ENCODE peak calls at places on chromosomes 12 and 14, in nine cellular contexts. A is AG20443; N is endothelial cell; Z is mucosa of gallbladder; P is PC-3; Q is AG04450; W is NCI-H524; H is activated naive CD8-positive, alpha-beta T cell treated with anti-CD3 and anti-CD28 coated beads, Interleukin-2, amount 50 U/mL, for 24 hours; T is BE2C. L is an unnamed sample.

GRCh38 chr12:131087302-131087818 is 133.7 kb downstream of the ADGRD1 start:
- DNase-seq in A (no peak), N (no peak), Z (no peak), P (no peak), Q (no peak), W (no peak), H (no peak), T (peak), L (no peak)

GRCh38 chr12:22856120-22856699 is 231.2 kb downstream of the ETNK1 start:
- DNase-seq in A (peak), N (no peak), Z (no peak), P (peak), Q (peak), W (peak), H (no peak), T (no peak), L (peak)

GRCh38 chr14:58755026-58755929 is 117.5 kb downstream of the DACT1 start:
- DNase-seq in A (no peak), N (no peak), Z (no peak), P (no peak), Q (no peak), W (no peak), H (no peak), T (no peak), L (peak)

GRCh38 chr12:119704065-119704747 is 36.3 kb downstream of the PRKAB1 start:
- DNase-seq in A (peak), N (no peak), Z (no peak), P (peak), Q (no peak), W (no peak), H (no peak), T (no peak), L (no peak)

GRCh38 chr12:110248096-110248447 is 33.0 kb upstream of the ATP2A2 start:
- DNase-seq in A (no peak), N (no peak), Z (peak), P (no peak), Q (no peak), W (no peak), H (no peak), T (no peak), L (no peak)

GRCh38 chr12:112961074-112961473 is 17.2 kb upstream of the OAS2 start:
- DNase-seq in A (no peak), N (no peak), Z (no peak), P (no peak), Q (no peak), W (no peak), H (no peak), T (no peak), L (no peak)

GRCh38 chr12:56836800-56837663 is 73.9 kb downstream of the HSD17B6 start:
- DNase-seq in A (peak), N (no peak), Z (no peak), P (peak), Q (peak), W (no peak), H (peak), T (no peak), L (no peak)

GRCh38 chr12:66014818-66015217 is 115.7 kb downstream of the LLPH start:
- DNase-seq in A (peak), N (no peak), Z (no peak), P (peak), Q (peak), W (no peak), H (no peak), T (no peak), L (no peak)

GRCh38 chr12:67649165-67650126 is 901 bp downstream of the DYRK2 start:
- DNase-seq in A (peak), N (peak), Z (peak), P (peak), Q (no peak), W (no peak), H (peak), T (peak), L (no peak)

GRCh38 chr12:71639341-71639760 is 24.3 kb downstream of the ZFC3H1 start:
- DNase-seq in A (no peak), N (peak), Z (no peak), P (peak), Q (no peak), W (no peak), H (no peak), T (peak), L (peak)

GRCh38 chr14:33567003-33567735 is 383.7 kb downstream of the EGLN3 start:
- DNase-seq in A (no peak), N (no peak), Z (no peak), P (peak), Q (no peak), W (no peak), H (no peak), T (no peak), L (no peak)

GRCh38 chr12:63042646-63043045 is 107.7 kb upstream of the PPM1H start:
- DNase-seq in A (no peak), N (no peak), Z (no peak), P (peak), Q (no peak), W (no peak), H (no peak), T (no peak), L (no peak)

GRCh38 chr14:23539867-23540469 is 11.6 kb downstream of the ZFHX2 start:
- DNase-seq in A (no peak), N (no peak), Z (no peak), P (no peak), Q (no peak), W (no peak), H (no peak), T (no peak), L (no peak)

GRCh38 chr12:100733817-100734593 is 60.6 kb upstream of the ANO4 start:
- DNase-seq in A (peak), N (peak), Z (no peak), P (peak), Q (peak), W (peak), H (no peak), T (no peak), L (peak)

GRCh38 chr12:77584860-77585259 is 245.8 kb upstream of the NAV3 start:
- DNase-seq in A (no peak), N (no peak), Z (no peak), P (no peak), Q (no peak), W (peak), H (no peak), T (no peak), L (no peak)

GRCh38 chr12:4308334-4308960 is 12.6 kb upstream of the TIGAR start:
- DNase-seq in A (no peak), N (no peak), Z (no peak), P (peak), Q (no peak), W (no peak), H (no peak), T (no peak), L (no peak)

GRCh38 chr12:113103756-113104450 is 31.7 kb downstream of the RASAL1 start:
- DNase-seq in A (no peak), N (no peak), Z (no peak), P (peak), Q (no peak), W (no peak), H (peak), T (no peak), L (no peak)

GRCh38 chr14:70448633-70449032 is 3.3 kb upstream of the ADAM21 start:
- DNase-seq in A (peak), N (no peak), Z (no peak), P (peak), Q (peak), W (no peak), H (no peak), T (no peak), L (no peak)

GRCh38 chr14:31441273-31442110 is 15.8 kb downstream of the DTD2 start:
- DNase-seq in A (peak), N (no peak), Z (no peak), P (peak), Q (no peak), W (no peak), H (no peak), T (no peak), L (no peak)

GRCh38 chr14:22497671-22498093 is 91.3 kb downstream of the DAD1 start:
- DNase-seq in A (no peak), N (no peak), Z (no peak), P (no peak), Q (no peak), W (no peak), H (no peak), T (no peak), L (no peak)

GRCh38 chr14:75399819-75400678 is 27.8 kb upstream of the JDP2 start:
- DNase-seq in A (peak), N (no peak), Z (peak), P (peak), Q (no peak), W (peak), H (no peak), T (peak), L (peak)

GRCh38 chr12:91877461-91878230 is 268.0 kb downstream of the BTG1 start:
- DNase-seq in A (no peak), N (no peak), Z (no peak), P (no peak), Q (no peak), W (peak), H (peak), T (no peak), L (no peak)

GRCh38 chr12:64187794-64188193 is 34.3 kb downstream of the KICS2 start:
- DNase-seq in A (no peak), N (no peak), Z (no peak), P (no peak), Q (no peak), W (no peak), H (no peak), T (no peak), L (no peak)

GRCh38 chr14:31230559-31230958 is 23.0 kb upstream of the HECTD1 start:
- DNase-seq in A (no peak), N (no peak), Z (no peak), P (no peak), Q (no peak), W (no peak), H (no peak), T (no peak), L (no peak)

GRCh38 chr14:88305923-88306322 is 17.1 kb downstream of the KCNK10 start:
- DNase-seq in A (no peak), N (no peak), Z (no peak), P (no peak), Q (no peak), W (no peak), H (no peak), T (no peak), L (no peak)

GRCh38 chr14:32201816-32202467 is at the start of gene RNU6-7:
- DNase-seq in A (no peak), N (peak), Z (no peak), P (no peak), Q (no peak), W (peak), H (peak), T (peak), L (peak)

GRCh38 chr12:118190266-118190665 is 54.3 kb downstream of the PEBP1 start:
- DNase-seq in A (peak), N (no peak), Z (no peak), P (no peak), Q (no peak), W (no peak), H (no peak), T (peak), L (no peak)

GRCh38 chr14:103130017-103130764 is 6.9 kb downstream of the TNFAIP2 start:
- DNase-seq in A (no peak), N (no peak), Z (no peak), P (no peak), Q (no peak), W (no peak), H (no peak), T (no peak), L (no peak)

GRCh38 chr12:67716817-67717216 is 68.3 kb downstream of the DYRK2 start:
- DNase-seq in A (peak), N (no peak), Z (no peak), P (peak), Q (no peak), W (no peak), H (no peak), T (no peak), L (no peak)

GRCh38 chr14:102962111-102962627 is 39.7 kb downstream of the AMN start:
- DNase-seq in A (no peak), N (no peak), Z (no peak), P (no peak), Q (no peak), W (no peak), H (no peak), T (no peak), L (no peak)

GRCh38 chr12:1022032-1022970 is 31.3 kb downstream of the ERC1 start:
- DNase-seq in A (no peak), N (no peak), Z (no peak), P (no peak), Q (no peak), W (no peak), H (no peak), T (no peak), L (no peak)

GRCh38 chr14:91363776-91364523 is 53.7 kb downstream of the CCDC88C start:
- DNase-seq in A (no peak), N (no peak), Z (no peak), P (no peak), Q (no peak), W (no peak), H (peak), T (no peak), L (no peak)

L was measured in DMS79 treated with DMSO at 0.1 percent for 48 hours.